ENCODE peak calls at places on chromosomes 6 and 20, in seven cellular contexts. K is heart left ventricle, M is ovary, N is uterus, U is HCT116, I is tibial nerve, V is IMR-90. R is an unnamed sample. For H3K4me1, the result is how much of the 10 kb centered on the place peaks cover.

GRCh38 chr20:14198416-14198815 is 139.0 kb downstream of the FLRT3 start:
- DNase-seq in K (no peak), M (no peak), N (no peak), U (no peak), I (no peak), V (no peak), R (no peak)

GRCh38 chr6:13485923-13486557 is 1.4 kb downstream of the GFOD1 start:
- DNase-seq in K (peak), M (no peak), N (no peak), U (no peak), I (no peak), V (peak), R (peak)

GRCh38 chr6:1624071-1624847 is 14.5 kb downstream of the FOXC1 start:
- DNase-seq in K (no peak), M (no peak), N (no peak), U (no peak), I (no peak), V (no peak), R (no peak)

GRCh38 chr6:21604081-21604480 is 10.5 kb downstream of the SOX4 start:
- DNase-seq in K (no peak), M (no peak), N (no peak), U (no peak), I (no peak), V (no peak), R (no peak)

GRCh38 chr6:5679696-5680494 is 326.8 kb downstream of the NRN1 start:
- DNase-seq in K (no peak), M (no peak), N (no peak), U (no peak), I (no peak), V (no peak), R (no peak)

GRCh38 chr6:144265061-144265357 is 20.1 kb upstream of the UTRN start:
- DNase-seq in K (no peak), M (no peak), N (no peak), U (no peak), I (no peak), V (peak), R (peak)

GRCh38 chr6:168101201-168102092 is 22.4 kb upstream of the FRMD1 start:
- DNase-seq in K (no peak), M (no peak), N (no peak), U (no peak), I (no peak), V (no peak), R (no peak)

GRCh38 chr20:41172296-41173140 is 35.2 kb downstream of the PLCG1 start:
- DNase-seq in K (peak), M (peak), N (peak), U (no peak), I (no peak), V (no peak), R (peak)

GRCh38 chr6:32883789-32884188 is 29.8 kb downstream of the PSMB9 start:
- DNase-seq in K (peak), M (peak), N (peak), U (no peak), I (peak), V (peak), R (no peak)

GRCh38 chr6:54056105-54056504 is 55.1 kb upstream of the MLIP start:
- DNase-seq in K (no peak), M (no peak), N (no peak), U (no peak), I (no peak), V (no peak), R (no peak)

GRCh38 chr6:54058236-54058635 is 53.0 kb upstream of the MLIP start:
- DNase-seq in K (peak), M (no peak), N (no peak), U (no peak), I (no peak), V (no peak), R (no peak)

GRCh38 chr6:54053893-54054391 is 57.3 kb upstream of the MLIP start:
- DNase-seq in K (peak), M (no peak), N (no peak), U (peak), I (no peak), V (peak), R (peak)

GRCh38 chr6:54059683-54060082 is 51.6 kb upstream of the MLIP start:
- DNase-seq in K (no peak), M (no peak), N (no peak), U (no peak), I (no peak), V (no peak), R (no peak)

GRCh38 chr6:54057068-54057467 is 54.2 kb upstream of the MLIP start:
- DNase-seq in K (no peak), M (no peak), N (no peak), U (no peak), I (no peak), V (no peak), R (no peak)
- H3K4me1 ChIP-seq in K (under half), M (under half), N (under half), U (under half), I (under half), V (under half), R (under half)

DNA sequence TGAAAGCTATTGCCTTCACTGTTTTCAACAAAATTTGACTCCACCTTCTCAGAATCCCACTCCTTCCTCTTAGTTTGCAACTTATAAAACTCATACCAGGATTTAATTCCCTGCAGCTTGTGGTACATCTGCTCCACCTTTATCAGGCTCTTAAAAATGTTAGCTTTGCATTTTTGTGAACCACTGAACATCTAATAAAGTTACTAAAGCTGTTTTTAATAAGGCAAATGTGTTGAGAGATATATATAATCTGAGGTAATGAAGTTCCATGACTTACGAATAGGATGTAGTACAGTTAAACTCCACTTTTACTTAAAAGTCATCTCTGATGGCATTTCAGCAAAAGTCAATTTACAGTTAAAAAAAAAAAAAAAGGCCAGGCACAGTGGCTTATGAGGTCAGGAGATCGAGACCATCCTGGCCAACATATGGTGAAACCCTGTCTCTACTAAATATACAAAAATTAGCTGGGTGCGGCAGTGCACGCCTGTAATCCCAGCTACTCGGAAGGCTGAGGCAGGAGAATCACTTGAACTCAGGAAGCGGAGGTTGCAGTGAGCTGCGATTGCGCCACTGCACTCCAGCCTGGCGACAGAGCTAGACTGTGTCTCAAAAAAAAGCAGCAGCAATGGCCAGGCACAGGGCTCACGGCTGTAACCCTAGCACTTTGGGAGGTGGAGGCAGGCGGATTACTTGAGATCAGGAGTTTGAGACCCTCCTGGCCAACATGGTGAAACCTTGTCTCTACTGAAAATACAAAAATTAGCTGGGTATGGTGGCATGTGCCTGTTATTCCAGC is 106.2 kb downstream of the KIF13A start:
- DNase-seq in K (no peak), M (no peak), N (no peak), U (no peak), I (no peak), V (no peak), R (peak)
- H3K27ac ChIP-seq in K (no peak), M (no peak), N (no peak), U (no peak), I (no peak), V (no peak), R (no peak)

GRCh38 chr20:54176610-54177009 is 2.8 kb upstream of the CYP24A1 start:
- DNase-seq in K (no peak), M (no peak), N (no peak), U (no peak), I (no peak), V (no peak), R (no peak)

GRCh38 chr20:54174452-54175175 is 828 bp upstream of the CYP24A1 start:
- DNase-seq in K (no peak), M (no peak), N (no peak), U (no peak), I (no peak), V (no peak), R (no peak)

GRCh38 chr20:54172532-54172855 is 1.3 kb downstream of the CYP24A1 start:
- DNase-seq in K (no peak), M (no peak), N (no peak), U (no peak), I (no peak), V (no peak), R (no peak)

GRCh38 chr20:54172856-54173652 is 732 bp downstream of the CYP24A1 start:
- DNase-seq in K (no peak), M (no peak), N (no peak), U (no peak), I (no peak), V (no peak), R (no peak)

GRCh38 chr20:54173653-54174451 is at the start of gene CYP24A1:
- DNase-seq in K (no peak), M (no peak), N (no peak), U (no peak), I (no peak), V (no peak), R (no peak)
- TF ChIP-seq POLR2A in K (no peak), M (no peak), N (no peak), U (peak), I (no peak), V (no peak), R (no peak)

GRCh38 chr20:54153847-54154246 is 19.9 kb downstream of the CYP24A1 start:
- DNase-seq in K (no peak), M (no peak), N (no peak), U (no peak), I (no peak), V (no peak), R (no peak)
- H3K4me1 ChIP-seq in K (under half), M (under half), N (under half), U (under half), I (under half), V (under half), R (under half)

DNA sequence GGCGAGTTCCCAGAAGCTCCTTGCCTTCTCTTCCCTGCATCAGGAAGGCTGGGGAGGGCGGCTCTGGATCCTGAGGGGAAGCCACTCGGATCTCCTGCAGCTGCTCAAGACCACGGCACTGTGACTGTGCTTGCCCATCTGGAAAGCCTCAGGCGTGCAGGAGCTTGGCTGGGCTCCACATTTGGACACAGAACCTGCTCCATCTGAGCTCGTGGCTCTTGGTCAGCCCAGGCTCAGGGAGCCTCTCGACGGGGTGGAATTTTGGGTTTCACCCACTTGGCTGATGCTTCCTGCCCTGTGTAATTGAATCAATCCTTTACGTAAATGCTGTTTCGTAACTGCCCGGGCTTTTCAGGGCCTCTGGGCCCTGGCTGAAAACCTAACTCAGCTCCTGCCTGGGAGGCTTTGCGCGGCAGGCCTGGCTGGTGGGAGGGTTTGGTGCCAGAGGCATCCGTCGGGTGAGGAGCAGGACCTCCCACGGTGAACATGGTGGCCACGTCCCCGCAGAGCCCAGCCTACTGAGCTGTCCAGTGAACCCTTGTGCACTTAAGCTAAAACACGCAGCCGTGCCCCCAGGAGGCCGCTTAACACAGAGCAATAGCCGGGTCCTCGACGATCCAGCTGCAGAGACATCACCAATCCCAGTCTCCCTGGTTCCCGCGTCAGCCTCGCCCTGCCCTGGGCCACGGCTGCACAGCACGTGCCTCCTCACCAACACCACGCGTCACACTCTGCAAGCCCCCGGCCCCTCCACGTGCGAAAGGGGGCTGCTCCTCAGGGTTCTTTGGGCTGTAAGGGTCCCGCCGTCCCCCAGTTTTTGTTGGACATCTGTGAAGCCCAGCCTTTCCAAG is 241.0 kb downstream of the DLL1 start:
- DNase-seq in K (peak), M (peak), N (peak), U (no peak), I (peak), V (peak), R (peak)
- H3K27ac ChIP-seq in K (peak), M (no peak), N (peak), U (no peak), I (peak), V (peak), R (peak)

DNA sequence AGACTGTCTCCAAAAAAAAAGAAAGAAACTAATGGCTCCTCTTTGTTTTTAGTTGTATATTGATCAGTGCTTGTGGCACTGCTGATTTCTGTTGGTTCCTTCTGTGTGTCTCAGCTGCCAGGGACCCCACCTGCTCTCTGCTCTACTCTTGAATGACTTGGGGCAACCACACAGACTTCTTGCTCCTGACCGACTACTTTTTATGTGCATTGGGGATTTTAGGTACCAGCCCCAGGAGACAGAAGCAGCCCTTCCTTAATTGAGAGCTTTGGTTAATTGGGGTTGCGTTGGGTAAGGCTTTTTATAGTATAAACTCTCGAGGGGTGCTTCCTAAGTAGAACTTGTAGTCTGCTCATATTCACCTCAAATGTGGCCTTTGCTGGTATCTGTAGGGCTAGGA is 6.9 kb downstream of the STK35 start:
- DNase-seq in K (no peak), M (no peak), N (no peak), U (no peak), I (no peak), V (no peak), R (no peak)
- TF ChIP-seq POLR2A in K (no peak), M (no peak), N (no peak), U (no peak), I (no peak), V (no peak), R (no peak)

GRCh38 chr20:59161626-59162170 is 1.9 kb upstream of the ZNF831 start:
- DNase-seq in K (no peak), M (no peak), N (no peak), U (no peak), I (no peak), V (no peak), R (no peak)
- H3K4me1 ChIP-seq in K (under half), M (under half), N (under half), U (under half), I (under half), V (under half), R (under half)

GRCh38 chr6:46933751-46934150 is 12.0 kb upstream of the ADGRF5 start:
- DNase-seq in K (no peak), M (no peak), N (no peak), U (no peak), I (no peak), V (no peak), R (no peak)

GRCh38 chr6:46932941-46933340 is 11.2 kb upstream of the ADGRF5 start:
- DNase-seq in K (no peak), M (no peak), N (no peak), U (no peak), I (no peak), V (no peak), R (no peak)

GRCh38 chr6:46932526-46932925 is 10.8 kb upstream of the ADGRF5 start:
- DNase-seq in K (no peak), M (no peak), N (no peak), U (no peak), I (no peak), V (no peak), R (no peak)

GRCh38 chr6:46937623-46938022 is 15.9 kb upstream of the ADGRF5 start:
- DNase-seq in K (no peak), M (no peak), N (no peak), U (no peak), I (no peak), V (no peak), R (no peak)

DNA sequence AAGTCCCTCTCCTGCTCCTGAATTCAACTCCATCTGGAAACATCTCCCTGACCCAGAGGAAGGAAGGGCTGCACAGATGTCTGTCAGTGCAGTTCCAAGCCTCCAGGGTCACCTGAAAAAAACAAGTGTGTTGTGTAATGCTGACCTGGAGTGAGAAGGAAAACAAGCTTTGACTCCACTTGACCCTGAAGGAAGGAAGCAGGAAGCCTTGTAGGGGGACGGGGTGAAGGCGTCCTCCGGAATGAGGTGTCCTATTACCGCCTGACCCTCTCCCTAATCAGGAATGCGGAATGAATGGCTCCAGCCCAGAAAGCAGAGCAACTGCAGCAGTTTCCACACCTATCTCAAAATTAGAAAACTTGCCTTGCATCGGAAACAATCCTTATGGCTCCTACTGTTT is 13.9 kb upstream of the ADGRF5 start:
- DNase-seq in K (peak), M (no peak), N (no peak), U (no peak), I (no peak), V (no peak), R (no peak)
- H3K27ac ChIP-seq in K (peak), M (no peak), N (no peak), U (no peak), I (no peak), V (no peak), R (no peak)

GRCh38 chr20:62814709-62815065 is 2.2 kb upstream of the COL9A3 start:
- DNase-seq in K (no peak), M (no peak), N (no peak), U (no peak), I (no peak), V (no peak), R (no peak)
- TF ChIP-seq POLR2A in K (no peak), M (no peak), N (no peak), U (no peak), I (no peak), V (no peak), R (no peak)

GRCh38 chr6:42571611-42572342 is 7.9 kb downstream of the UBR2 start:
- DNase-seq in K (no peak), M (no peak), N (no peak), U (no peak), I (no peak), V (no peak), R (no peak)
- H3K4me1 ChIP-seq in K (under half), M (under half), N (under half), U (under half), I (under half), V (under half), R (under half)